ENCODE peak calls at places on chromosomes 12 and 14, in seven cellular contexts. Y is activated CD8-positive, alpha-beta memory T cell treated with anti-CD3 and anti-CD28 coated beads for 48 hours; Z is heart right ventricle; P is GM03348; R is A549; I is D341Med; V is effector CD4-positive, alpha-beta T cell. Q is an unnamed sample.

GRCh38 chr14:61963926-61964325 is 201.7 kb downstream of the SNAPC1 start:
- DNase-seq in Z (no peak), R (no peak), Y (no peak), I (no peak), P (no peak), V (no peak), Q (no peak)

GRCh38 chr12:28909291-28909690 is 239.8 kb upstream of the FAR2 start:
- DNase-seq in R (no peak), V (no peak), Z (no peak), I (no peak), P (peak), Y (no peak), Q (no peak)

GRCh38 chr14:30283822-30284446 is 275.0 kb upstream of the G2E3 start:
- DNase-seq in Z (no peak), Y (no peak), P (peak), R (peak), V (no peak), I (peak), Q (peak)

GRCh38 chr12:52464921-52465320 is 8.7 kb downstream of the KRT6C start:
- DNase-seq in P (no peak), Y (no peak), V (no peak), R (no peak), Z (no peak), I (no peak), Q (no peak)

GRCh38 chr12:89962648-89963047 is 254.0 kb upstream of the ATP2B1 start:
- DNase-seq in Y (no peak), I (no peak), Z (no peak), V (no peak), R (no peak), P (no peak), Q (no peak)

GRCh38 chr14:30053103-30053502 is 125.5 kb upstream of the PRKD1 start:
- DNase-seq in P (no peak), R (no peak), V (no peak), Y (no peak), Z (no peak), I (no peak), Q (no peak)

GRCh38 chr12:24212496-24212895 is 263.0 kb upstream of the SOX5 start:
- DNase-seq in P (no peak), I (no peak), Z (no peak), V (no peak), R (no peak), Y (no peak), Q (no peak)

GRCh38 chr12:59834659-59835474 is 239.0 kb downstream of the SLC16A7 start:
- DNase-seq in Z (no peak), R (no peak), Y (no peak), I (peak), V (no peak), P (peak), Q (peak)

GRCh38 chr12:13243516-13244070 is 47.1 kb downstream of the EMP1 start:
- DNase-seq in I (no peak), P (no peak), R (no peak), V (no peak), Z (no peak), Y (no peak), Q (no peak)

Q was measured in osteoblast.